ENCODE peak calls at places on chromosomes 6 and 20, in seven cellular contexts. V is lower lobe of right lung, D is hepatocyte, F is caudate nucleus, N is dorsolateral prefrontal cortex, M is A673, I is cardiac muscle cell. T is an unnamed sample.

GRCh38 chr6:137423444-137424168 is 70.6 kb downstream of the OLIG3 start:
- DNase-seq in V (no peak), D (no peak), F (no peak), N (no peak), M (no peak), I (no peak), T (no peak)

GRCh38 chr20:1494436-1494835 is 3.2 kb upstream of the SIRPB2 start:
- DNase-seq in V (no peak), D (no peak), F (no peak), N (no peak), M (peak), I (no peak), T (no peak)

GRCh38 chr20:12051206-12052163 is 133.8 kb downstream of the BTBD3 start:
- DNase-seq in V (no peak), D (no peak), F (no peak), N (no peak), M (no peak), I (peak), T (no peak)

GRCh38 chr20:57810511-57811372 is 100.9 kb upstream of the PMEPA1 start:
- DNase-seq in V (no peak), D (peak), F (no peak), N (no peak), M (no peak), I (no peak), T (peak)

GRCh38 chr6:17635568-17635967 is 35.5 kb downstream of the FAM8A1 start:
- DNase-seq in V (no peak), D (no peak), F (no peak), N (no peak), M (peak), I (no peak), T (no peak)

GRCh38 chr20:63124092-63124781 is 91.7 kb downstream of the YTHDF1 start:
- DNase-seq in V (peak), D (no peak), F (no peak), N (no peak), M (no peak), I (no peak), T (no peak)

GRCh38 chr20:10469599-10469998 is 34.5 kb downstream of the SLX4IP start:
- DNase-seq in V (no peak), D (peak), F (no peak), N (no peak), M (peak), I (peak), T (peak)

GRCh38 chr6:73579389-73579788 is 58.6 kb upstream of the EEF1A1 start:
- DNase-seq in V (no peak), D (no peak), F (no peak), N (no peak), M (no peak), I (no peak), T (no peak)

GRCh38 chr20:44204156-44204831 is 6.3 kb downstream of the OSER1 start:
- DNase-seq in V (no peak), D (peak), F (no peak), N (no peak), M (peak), I (no peak), T (peak)

GRCh38 chr6:28134015-28134414 is 7.7 kb upstream of the ZKSCAN8 start:
- DNase-seq in V (no peak), D (peak), F (no peak), N (no peak), M (peak), I (peak), T (peak)

GRCh38 chr6:16236009-16236501 is 2.3 kb upstream of the GMPR start:
- DNase-seq in V (no peak), D (no peak), F (no peak), N (no peak), M (no peak), I (no peak), T (no peak)

GRCh38 chr6:16238057-16238657 is at the start of gene GMPR:
- DNase-seq in V (peak), D (peak), F (peak), N (peak), M (peak), I (peak), T (no peak)

GRCh38 chr6:16238658-16239089 is 287 bp downstream of the GMPR start:
- DNase-seq in V (no peak), D (no peak), F (no peak), N (no peak), M (no peak), I (no peak), T (no peak)

GRCh38 chr6:16236648-16237199 is 1.7 kb upstream of the GMPR start:
- DNase-seq in V (no peak), D (no peak), F (no peak), N (no peak), M (peak), I (no peak), T (no peak)

DNA sequence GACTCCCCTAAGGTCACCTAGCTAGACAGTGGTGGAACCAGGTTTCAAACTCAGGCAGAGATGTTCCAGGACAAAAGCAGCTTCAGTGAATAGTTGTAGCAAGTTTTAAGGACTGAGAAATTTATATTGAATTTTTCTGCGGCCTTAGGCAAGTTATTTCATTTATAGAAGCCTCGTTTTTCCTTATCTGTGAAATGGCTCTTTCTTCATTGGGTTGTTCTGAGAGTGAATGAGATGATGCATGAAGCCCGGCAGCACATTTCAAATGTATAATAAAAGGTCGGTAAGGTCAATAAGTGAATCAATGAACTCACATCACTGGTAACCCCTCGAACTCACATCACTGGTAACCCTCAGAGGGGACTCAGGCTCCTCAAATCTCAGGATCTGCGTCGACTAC is 1.1 kb upstream of the GMPR start:
- DNase-seq in V (no peak), D (no peak), F (no peak), N (no peak), M (no peak), I (no peak), T (no peak)
- H3K27ac ChIP-seq in V (peak), D (no peak), F (no peak), N (no peak), M (no peak), I (no peak), T (no peak)

DNA sequence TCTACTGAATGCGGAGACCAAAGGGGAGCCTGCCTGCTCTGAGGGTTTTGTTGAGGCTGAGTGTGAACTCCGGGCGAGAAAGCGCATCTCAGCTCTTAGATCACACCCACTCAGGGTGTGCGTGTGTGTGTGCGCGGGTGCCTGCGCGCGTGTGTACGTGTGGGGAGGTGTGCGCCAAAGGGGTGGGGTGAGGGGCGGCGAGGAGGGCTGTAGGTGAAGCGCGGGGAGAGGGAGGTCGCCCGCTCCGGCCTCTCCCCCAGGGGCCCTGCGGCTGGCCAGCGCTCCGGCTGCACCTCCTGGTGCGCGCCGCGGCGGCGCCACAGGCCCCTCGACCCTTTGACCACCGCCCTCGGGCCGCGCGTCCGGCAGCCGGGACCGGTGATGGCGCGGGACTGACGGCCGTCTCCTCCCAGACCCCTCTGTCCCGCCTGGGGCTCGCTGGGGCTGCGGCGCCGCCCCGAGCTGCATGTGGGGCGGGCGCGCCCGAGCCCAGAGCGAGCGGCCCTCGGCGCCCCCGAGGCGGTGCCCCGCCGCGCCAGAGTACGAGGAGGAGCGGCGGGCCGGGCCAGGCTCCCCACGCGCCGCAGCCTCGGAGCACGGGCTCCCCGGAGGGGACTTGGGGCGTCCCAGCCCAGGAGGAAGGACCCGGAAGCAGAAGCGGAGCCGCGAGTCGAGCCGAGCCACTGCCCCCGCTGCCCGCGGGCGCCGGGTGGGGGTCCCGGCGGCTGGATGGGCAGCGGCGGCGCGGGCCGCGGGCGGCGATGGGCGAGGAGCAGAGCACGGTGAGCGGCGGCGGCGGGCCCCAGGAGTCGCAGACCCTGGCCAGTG is at the start of gene RNF217:
- DNase-seq in V (peak), D (peak), F (peak), N (peak), M (peak), I (peak), T (peak)
- H3K27ac ChIP-seq in V (peak), D (peak), F (peak), N (peak), M (peak), I (peak), T (peak)

GRCh38 chr20:51924509-51924908 is 122.2 kb upstream of the SALL4 start:
- DNase-seq in V (no peak), D (no peak), F (no peak), N (no peak), M (no peak), I (no peak), T (no peak)
- H3K27ac ChIP-seq in V (no peak), D (no peak), F (no peak), N (no peak), M (no peak), I (no peak), T (no peak)

GRCh38 chr6:145548941-145549652 is 186.2 kb downstream of the EPM2A start:
- DNase-seq in V (no peak), D (no peak), F (no peak), N (no peak), M (no peak), I (no peak), T (no peak)

GRCh38 chr6:145547596-145548325 is 187.6 kb downstream of the EPM2A start:
- DNase-seq in V (no peak), D (no peak), F (no peak), N (no peak), M (no peak), I (no peak), T (no peak)

GRCh38 chr6:145544514-145544913 is 190.8 kb downstream of the EPM2A start:
- DNase-seq in V (no peak), D (no peak), F (no peak), N (no peak), M (no peak), I (no peak), T (peak)

GRCh38 chr6:145544031-145544430 is 191.3 kb downstream of the EPM2A start:
- DNase-seq in V (no peak), D (peak), F (no peak), N (no peak), M (no peak), I (no peak), T (peak)

DNA sequence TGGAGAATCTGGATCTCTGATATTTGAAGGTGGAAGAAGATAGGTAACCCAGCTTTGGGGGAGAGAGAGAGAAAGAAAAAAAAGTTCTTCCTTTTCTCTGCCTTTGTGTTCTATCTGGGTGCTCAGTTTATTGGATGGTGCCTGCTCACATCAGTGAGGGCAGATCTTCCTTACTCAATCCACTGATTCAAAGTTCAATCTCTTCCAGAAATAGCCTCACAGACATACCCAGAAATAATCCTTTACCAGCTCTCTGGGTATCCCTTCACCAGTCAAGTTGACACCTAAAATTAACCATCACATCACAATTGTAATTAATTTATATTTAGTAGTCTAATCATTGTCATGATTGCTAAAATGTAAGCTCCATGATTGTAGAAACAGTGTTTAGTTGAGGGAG is 189.1 kb downstream of the EPM2A start:
- DNase-seq in V (no peak), D (no peak), F (no peak), N (no peak), M (no peak), I (no peak), T (no peak)
- H3K27ac ChIP-seq in V (no peak), D (no peak), F (no peak), N (no peak), M (no peak), I (no peak), T (no peak)

DNA sequence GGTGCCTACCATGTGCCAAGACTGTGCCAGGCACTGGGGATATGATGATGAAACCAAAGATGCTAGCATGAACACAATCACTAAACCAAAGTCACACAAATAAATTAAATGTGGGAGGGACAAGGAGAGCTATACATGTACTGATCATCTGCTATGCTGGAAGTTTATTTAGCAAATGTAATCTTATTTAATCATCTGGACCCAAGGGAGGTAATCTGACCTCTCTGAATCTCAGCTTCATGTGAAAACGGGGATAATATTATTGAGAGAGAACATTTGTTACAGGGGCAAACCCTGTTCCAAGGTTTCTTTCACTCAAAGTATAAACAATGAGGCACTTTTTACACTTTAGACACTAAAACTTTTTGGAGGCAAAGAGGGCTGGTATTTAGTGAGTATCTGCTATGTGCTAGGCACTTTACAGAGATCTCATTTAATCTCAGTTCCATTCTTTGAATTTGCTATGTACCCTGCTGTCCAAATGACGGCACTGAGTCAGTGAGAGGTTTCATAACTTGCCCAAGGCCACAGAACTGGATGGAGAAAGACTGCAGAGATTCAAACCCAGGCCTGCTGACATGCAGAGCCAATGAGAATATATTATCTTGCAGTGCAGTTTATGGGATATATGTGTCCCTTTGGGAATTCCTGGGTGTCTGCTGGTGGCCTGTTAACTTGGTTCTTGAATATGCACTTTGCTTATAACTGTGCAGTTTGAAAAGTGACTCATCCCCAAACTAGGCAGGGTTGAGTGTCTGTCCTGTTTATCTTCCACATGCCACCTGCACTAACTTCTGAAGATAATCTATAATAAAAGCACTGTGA is 3.3 kb upstream of the ASXL1 start:
- DNase-seq in V (no peak), D (peak), F (no peak), N (no peak), M (peak), I (no peak), T (no peak)
- H3K27ac ChIP-seq in V (no peak), D (peak), F (no peak), N (no peak), M (peak), I (no peak), T (no peak)

DNA sequence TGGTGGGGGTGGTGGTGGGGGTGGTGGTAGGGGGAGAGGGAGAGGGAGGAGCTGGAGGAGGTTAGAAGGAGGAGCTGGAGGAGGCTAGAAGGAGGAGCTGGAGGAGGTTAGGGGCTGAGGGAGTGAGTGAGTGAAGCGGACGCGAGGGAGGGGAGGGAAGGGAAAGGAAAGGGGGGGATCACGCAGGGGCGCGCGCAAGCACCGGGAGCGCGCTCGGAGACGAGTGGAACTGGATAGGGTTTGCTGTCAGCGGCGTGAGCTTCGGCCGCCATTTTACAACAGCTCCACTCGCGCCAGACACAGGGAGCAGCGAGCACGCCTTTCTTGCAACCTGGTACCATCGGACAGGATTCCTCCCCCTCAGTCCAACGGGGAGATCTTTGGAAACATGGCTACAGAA is 90.5 kb upstream of the FERMT1 start:
- DNase-seq in V (no peak), D (no peak), F (no peak), N (no peak), M (no peak), I (no peak), T (no peak)
- H3K27ac ChIP-seq in V (no peak), D (no peak), F (no peak), N (no peak), M (no peak), I (no peak), T (no peak)

GRCh38 chr20:17959257-17959627 is 9.4 kb downstream of the SNX5 start:
- DNase-seq in V (no peak), D (no peak), F (no peak), N (no peak), M (no peak), I (no peak), T (no peak)
- H3K27ac ChIP-seq in V (peak), D (peak), F (no peak), N (no peak), M (peak), I (peak), T (peak)

GRCh38 chr6:75808507-75808906 is 59.5 kb downstream of the MYO6 start:
- DNase-seq in V (no peak), D (no peak), F (no peak), N (no peak), M (no peak), I (no peak), T (no peak)

GRCh38 chr6:75818061-75818855 is 69.2 kb downstream of the MYO6 start:
- DNase-seq in V (no peak), D (no peak), F (no peak), N (no peak), M (no peak), I (no peak), T (no peak)

GRCh38 chr6:75812560-75812959 is 63.5 kb downstream of the MYO6 start:
- DNase-seq in V (no peak), D (no peak), F (no peak), N (no peak), M (no peak), I (no peak), T (no peak)

GRCh38 chr6:75815756-75816155 is 66.7 kb downstream of the MYO6 start:
- DNase-seq in V (no peak), D (no peak), F (no peak), N (no peak), M (no peak), I (no peak), T (no peak)

DNA sequence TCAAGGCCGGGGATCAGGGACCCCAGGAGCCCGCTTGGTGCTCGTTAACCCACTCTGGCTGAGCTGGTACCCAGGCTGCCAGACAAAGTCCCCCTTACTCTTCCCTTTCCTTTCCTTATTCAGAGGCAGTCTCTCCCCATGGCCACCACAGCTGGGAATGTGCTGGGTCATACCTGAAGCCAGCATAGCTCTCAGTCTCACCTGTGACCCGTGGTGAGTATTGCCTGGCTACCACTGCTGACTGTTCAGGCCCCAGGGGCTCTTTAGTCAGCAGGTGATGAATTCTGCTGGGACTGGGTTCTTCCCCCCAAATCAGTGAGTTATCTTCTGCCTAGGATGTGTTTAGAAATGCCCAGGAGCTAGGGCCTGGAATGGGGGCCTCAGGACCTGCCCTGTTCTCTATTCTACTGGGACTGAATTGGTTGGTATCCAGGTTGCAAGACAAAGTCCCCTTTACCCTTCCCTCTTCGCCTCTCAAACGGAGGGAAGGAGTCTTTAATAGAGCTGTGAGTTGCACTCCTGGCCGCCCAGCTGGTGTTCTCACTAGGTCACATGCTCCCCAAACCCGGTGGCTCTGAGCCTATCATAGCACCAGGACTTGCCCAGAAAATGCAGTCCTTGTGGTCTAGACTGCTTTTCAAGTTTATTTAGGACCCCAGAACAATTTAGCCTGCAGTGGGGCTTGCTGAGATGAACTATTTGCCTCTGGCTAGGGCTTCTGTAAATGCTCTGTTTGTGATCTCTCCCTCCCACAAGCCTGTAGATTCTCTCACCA is 64.6 kb downstream of the MYO6 start:
- DNase-seq in V (no peak), D (no peak), F (no peak), N (no peak), M (no peak), I (no peak), T (peak)
- H3K27ac ChIP-seq in V (no peak), D (no peak), F (no peak), N (peak), M (no peak), I (no peak), T (no peak)

DNA sequence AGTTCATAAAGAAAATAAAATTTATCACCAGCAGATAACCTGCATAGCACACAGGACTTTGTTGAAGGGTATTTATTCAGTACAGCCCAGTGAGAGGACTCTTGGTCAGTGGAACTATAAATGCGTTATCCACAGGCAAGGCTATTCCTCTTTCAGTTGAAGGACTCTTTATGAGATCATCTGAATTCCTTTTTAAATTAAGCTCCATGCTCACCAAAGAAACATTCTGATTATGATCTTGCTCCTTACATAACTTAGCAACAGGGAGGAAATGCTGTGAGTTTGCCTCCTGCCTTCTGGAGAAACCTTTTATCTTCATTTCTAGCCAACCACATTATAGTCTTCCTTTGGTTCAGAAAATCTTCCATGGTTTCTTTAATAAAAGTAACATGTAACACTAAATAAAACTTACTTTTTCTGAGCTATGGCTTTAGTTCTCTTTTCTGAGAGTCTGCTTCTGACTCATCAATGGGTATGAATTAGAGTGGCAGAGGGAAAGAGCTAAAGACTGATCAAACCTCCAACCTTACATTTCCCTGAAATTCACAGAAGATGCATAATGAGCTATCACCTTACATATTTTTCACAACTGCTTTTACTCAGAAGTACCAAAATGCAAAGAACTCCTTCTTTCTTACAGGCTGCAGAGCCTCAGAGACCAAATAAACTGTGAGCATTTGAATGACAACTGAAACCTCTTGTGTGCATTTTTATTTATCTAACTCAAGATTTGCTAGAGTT is 267.2 kb downstream of the ADGRG6 start:
- DNase-seq in V (no peak), D (no peak), F (no peak), N (no peak), M (no peak), I (no peak), T (peak)
- H3K27ac ChIP-seq in V (peak), D (peak), F (no peak), N (no peak), M (no peak), I (no peak), T (no peak)

T was measured in foreskin keratinocyte.